ENCODE peak calls at places on chromosomes 2 and 18, in five cellular contexts. B, C, O, Y and E are unnamed samples.

GRCh38 chr2:17242813-17243485 is 275.3 kb downstream of the RAD51AP2 start:
- DNase-seq in Y (no peak), B (no peak), O (no peak), C (no peak), E (no peak)

GRCh38 chr2:109214651-109215371 is 85.8 kb downstream of the SH3RF3 start:
- DNase-seq in C (no peak), O (no peak), B (no peak), Y (no peak), E (no peak)

GRCh38 chr2:20217041-20217970 is 7.6 kb downstream of the SDC1 start:
- DNase-seq in O (no peak), Y (no peak), B (no peak), C (no peak), E (no peak)

GRCh38 chr18:57025525-57025924 is 121.4 kb upstream of the BOD1L2 start:
- DNase-seq in O (no peak), C (no peak), Y (no peak), B (no peak), E (no peak)

GRCh38 chr2:140639628-140640027 is 1491.2 kb downstream of the LRP1B start:
- DNase-seq in Y (no peak), B (no peak), O (no peak), C (no peak), E (no peak)

GRCh38 chr2:150487537-150488429 is at the start of gene RND3:
- DNase-seq in Y (no peak), B (peak), O (peak), C (peak), E (peak)

GRCh38 chr2:218908721-218909619 is 28.3 kb downstream of the WNT10A start:
- DNase-seq in O (peak), C (peak), B (peak), Y (peak), E (peak)

GRCh38 chr2:59176737-59177136 is 935.6 kb upstream of the FANCL start:
- DNase-seq in C (no peak), Y (no peak), B (no peak), O (no peak), E (no peak)

GRCh38 chr2:108932736-108933135 is 56.3 kb downstream of the EDAR start:
- DNase-seq in B (no peak), Y (no peak), C (no peak), O (no peak), E (no peak)

GRCh38 chr18:362914-363295 is 95.1 kb upstream of the THOC1 start:
- DNase-seq in Y (no peak), C (peak), B (no peak), O (no peak), E (no peak)

GRCh38 chr2:172168917-172169346 is 66.2 kb upstream of the DLX2 start:
- DNase-seq in B (no peak), O (no peak), C (no peak), Y (no peak), E (no peak)

GRCh38 chr2:127076290-127076689 is 30.7 kb downstream of the BIN1 start:
- DNase-seq in Y (no peak), O (no peak), B (no peak), C (no peak), E (no peak)

GRCh38 chr2:95667480-95667879 is 75.7 kb downstream of the TRIM43 start:
- DNase-seq in C (no peak), O (no peak), B (no peak), Y (no peak), E (no peak)

GRCh38 chr2:95670686-95671085 is 78.9 kb downstream of the TRIM43 start:
- DNase-seq in C (no peak), Y (no peak), B (no peak), O (no peak), E (no peak)

GRCh38 chr2:95674186-95674585 is 82.4 kb downstream of the TRIM43 start:
- DNase-seq in C (no peak), B (no peak), O (no peak), Y (no peak), E (no peak)

GRCh38 chr2:95670167-95670566 is 78.4 kb downstream of the TRIM43 start:
- DNase-seq in B (no peak), C (no peak), Y (no peak), O (no peak), E (no peak)

GRCh38 chr2:95669441-95669994 is 77.7 kb downstream of the TRIM43 start:
- DNase-seq in B (no peak), O (no peak), C (no peak), Y (no peak), E (no peak)
- TF ChIP-seq KDM1A in B (no peak), O (no peak), C (no peak), Y (no peak), E (no peak)

GRCh38 chr2:120301289-120301688 is 44.6 kb upstream of the INHBB start:
- DNase-seq in O (no peak), C (no peak), B (no peak), Y (no peak), E (no peak)
- TF ChIP-seq KDM1A in O (no peak), C (no peak), B (no peak), Y (no peak), E (no peak)

DNA sequence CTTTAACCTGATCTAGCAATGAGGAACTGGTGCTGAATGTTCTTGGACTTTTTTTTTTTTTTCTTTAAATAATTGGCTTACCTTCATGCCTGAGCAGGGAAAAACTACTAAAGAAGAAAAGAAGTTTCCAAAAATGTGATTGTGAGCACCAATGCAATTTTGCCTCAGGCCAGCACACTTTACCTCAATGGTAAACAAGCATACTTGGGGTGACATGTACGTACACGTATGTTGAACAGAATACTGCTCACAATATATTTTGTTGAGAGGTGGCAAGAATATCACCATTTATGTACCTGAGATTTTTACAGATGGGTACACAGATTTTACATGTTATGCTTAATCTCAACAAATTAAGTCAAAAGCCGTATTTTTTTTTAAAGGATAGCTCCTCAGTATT is 144.3 kb downstream of the FIGN start:
- DNase-seq in C (no peak), Y (no peak), O (no peak), B (no peak), E (no peak)
- TF ChIP-seq KDM1A in C (no peak), Y (no peak), O (no peak), B (no peak), E (no peak)

DNA sequence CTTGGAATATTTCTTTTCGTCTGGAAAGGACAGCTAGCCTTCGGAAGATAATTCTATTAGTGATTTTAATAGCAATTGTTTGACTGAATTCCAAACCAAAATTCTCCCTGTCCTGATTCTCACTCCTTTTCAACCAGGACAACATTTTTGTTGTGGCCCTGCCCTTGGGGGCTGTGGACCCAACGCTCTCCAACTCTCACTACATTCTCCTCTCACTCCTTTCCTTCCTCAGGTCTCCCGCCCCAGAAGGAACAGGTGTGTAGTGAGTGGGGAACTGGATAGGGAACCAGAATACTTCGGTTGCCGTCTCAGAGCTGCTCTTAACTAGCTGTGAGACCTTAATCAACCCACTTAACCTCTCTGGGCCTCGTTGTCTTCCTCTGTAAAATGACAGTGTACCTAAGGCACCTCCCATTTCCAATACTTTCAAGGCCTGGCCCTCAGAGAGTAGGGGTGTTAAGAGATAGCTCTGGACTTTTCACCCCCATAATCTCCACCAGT is 635 bp upstream of the ADD2 start:
- DNase-seq in Y (no peak), B (no peak), O (no peak), C (no peak), E (no peak)
- TF ChIP-seq KDM1A in Y (no peak), B (no peak), O (no peak), C (no peak), E (no peak)

GRCh38 chr2:234074751-234075520 is 24.4 kb downstream of the SPP2 start:
- DNase-seq in C (no peak), B (no peak), Y (no peak), O (no peak), E (no peak)

GRCh38 chr2:234075521-234075915 is 25.0 kb downstream of the SPP2 start:
- DNase-seq in O (no peak), Y (no peak), C (no peak), B (no peak), E (no peak)

GRCh38 chr2:234072454-234072853 is 22.0 kb downstream of the SPP2 start:
- DNase-seq in B (no peak), O (no peak), C (no peak), Y (no peak), E (no peak)

GRCh38 chr2:234075947-234076346 is 25.4 kb downstream of the SPP2 start:
- DNase-seq in C (no peak), Y (no peak), O (no peak), B (no peak), E (no peak)

DNA sequence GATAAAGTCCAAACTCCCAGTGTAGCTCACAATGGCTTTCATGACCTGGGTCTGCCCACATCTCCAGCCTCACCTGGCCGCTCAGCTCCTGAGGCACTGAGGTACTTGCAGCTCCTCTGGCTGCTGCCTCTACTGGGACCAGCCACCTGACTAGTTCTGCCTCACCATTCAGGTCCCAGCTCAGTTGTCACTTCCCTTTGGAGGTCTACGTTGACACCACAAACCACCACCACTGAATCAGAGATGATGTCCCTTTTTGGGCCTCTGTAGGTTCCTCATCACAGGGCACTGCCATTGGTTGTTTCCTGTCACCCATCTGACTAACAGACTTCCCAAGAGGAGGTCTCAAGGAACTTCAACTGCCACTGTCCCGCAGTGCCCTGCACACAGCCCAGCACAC is 21.2 kb downstream of the SPP2 start:
- DNase-seq in C (no peak), Y (no peak), O (no peak), B (no peak), E (no peak)
- TF ChIP-seq KDM1A in C (no peak), Y (no peak), O (no peak), B (no peak), E (no peak)